ENCODE peak calls at places on chromosomes 1 and 21, in ten cellular contexts. Q is endothelial cell of umbilical vein; B is activated gamma-delta T cell treated with anti-CD3 and anti-CD28 coated beads, Interleukin-2, amount 50 U/mL, for 16 hours; Z is endothelial cell; E is HFF-Myc; Y is HS-27A; A is EL; S is GM03348; O is GM18507; V is adipocyte. M is an unnamed sample.

GRCh38 chr1:24107462-24108225 is 4.3 kb downstream of the MYOM3 start:
- DNase-seq in A (peak), S (peak), O (no peak), Q (peak), V (no peak), Z (no peak), B (no peak), Y (no peak), E (no peak), M (no peak)

GRCh38 chr21:14603202-14603601 is 57.1 kb upstream of the SAMSN1 start:
- DNase-seq in S (peak), V (peak), A (peak), Y (peak), O (no peak), Q (peak), B (no peak), E (no peak), Z (no peak), M (no peak)

GRCh38 chr1:151720974-151721787 is at the start of gene RIIAD1:
- DNase-seq in E (no peak), Q (no peak), S (peak), B (peak), O (peak), A (peak), Y (no peak), Z (peak), V (peak), M (peak)

GRCh38 chr21:44083631-44084291 is 23.4 kb upstream of the PWP2 start:
- DNase-seq in O (no peak), V (no peak), Y (no peak), Q (peak), E (no peak), S (no peak), B (peak), A (no peak), Z (no peak), M (no peak)

GRCh38 chr21:34693192-34693810 is 24.5 kb downstream of the CLIC6 start:
- DNase-seq in Z (peak), B (peak), Y (peak), O (no peak), V (peak), A (peak), Q (peak), E (peak), S (peak), M (peak)

GRCh38 chr1:214146523-214146922 is 134.4 kb upstream of the SMYD2 start:
- DNase-seq in Y (no peak), O (no peak), V (no peak), A (no peak), S (no peak), E (no peak), B (no peak), Z (no peak), Q (peak), M (no peak)

GRCh38 chr21:43308101-43308500 is 118.8 kb downstream of the SIK1 start:
- DNase-seq in Q (no peak), E (no peak), Y (no peak), V (no peak), B (no peak), A (no peak), Z (no peak), O (no peak), S (no peak), M (no peak)

GRCh38 chr1:151142411-151143056 is 3.9 kb downstream of the SEMA6C start:
- DNase-seq in Q (no peak), B (no peak), E (no peak), Z (no peak), Y (no peak), A (no peak), O (no peak), V (no peak), S (no peak), M (no peak)

GRCh38 chr1:226946285-226946684 is 6.2 kb downstream of the COQ8A start:
- DNase-seq in V (no peak), B (no peak), E (no peak), O (no peak), A (no peak), Q (no peak), Y (no peak), Z (no peak), S (no peak), M (no peak)

GRCh38 chr1:166471359-166471758 is 304.6 kb upstream of the FAM78B start:
- DNase-seq in S (no peak), Z (no peak), E (no peak), Q (no peak), Y (no peak), B (no peak), A (no peak), V (no peak), O (no peak), M (no peak)

GRCh38 chr1:42424201-42424600 is 31.6 kb downstream of the ZMYND12 start:
- DNase-seq in A (no peak), E (no peak), Q (no peak), V (peak), S (peak), Y (no peak), B (no peak), Z (no peak), O (no peak), M (no peak)

GRCh38 chr1:8239039-8239305 is 78.9 kb upstream of the SLC45A1 start:
- DNase-seq in O (no peak), Q (peak), S (no peak), V (peak), A (peak), E (no peak), Z (no peak), Y (no peak), B (no peak), M (peak)

GRCh38 chr1:193318347-193318746 is 131.9 kb upstream of the B3GALT2 start:
- DNase-seq in Z (no peak), A (peak), O (no peak), V (no peak), B (no peak), Y (no peak), S (no peak), Q (no peak), E (no peak), M (no peak)

GRCh38 chr1:225809842-225810578 is at the start of gene EPHX1:
- DNase-seq in Z (peak), A (peak), Q (peak), B (peak), V (peak), S (peak), O (peak), Y (peak), E (peak), M (peak)

GRCh38 chr1:183180634-183181056 is 5.4 kb upstream of the LAMC2 start:
- DNase-seq in B (no peak), Q (peak), A (peak), S (peak), Y (no peak), O (no peak), V (peak), E (peak), Z (peak), M (no peak)

GRCh38 chr1:77288275-77288674 is 6.5 kb downstream of the AK5 start:
- DNase-seq in Q (peak), V (peak), A (peak), E (no peak), Y (no peak), S (peak), Z (no peak), O (no peak), B (no peak), M (no peak)

GRCh38 chr1:205916541-205916940 is 26.7 kb downstream of the SLC26A9 start:
- DNase-seq in S (peak), B (no peak), E (no peak), Z (no peak), V (no peak), Y (no peak), Q (no peak), A (peak), O (no peak), M (no peak)

GRCh38 chr1:62437273-62437945 is 560 bp downstream of the USP1 start:
- DNase-seq in Q (no peak), O (no peak), Z (peak), A (no peak), E (no peak), Y (no peak), B (no peak), S (peak), V (peak), M (peak)

GRCh38 chr1:171901245-171901644 is 59.9 kb downstream of the DNM3 start:
- DNase-seq in Y (no peak), B (no peak), V (no peak), O (no peak), Q (no peak), E (no peak), S (peak), Z (no peak), A (peak), M (no peak)

GRCh38 chr1:6440198-6441126 is 15.9 kb downstream of the ESPN start:
- DNase-seq in O (peak), B (peak), S (peak), V (peak), Y (no peak), Z (no peak), E (no peak), A (peak), Q (no peak), M (no peak)

GRCh38 chr1:16017461-16018303 is at the start of gene HSPB7:
- DNase-seq in B (no peak), A (peak), S (peak), Z (no peak), Q (no peak), V (peak), E (no peak), Y (no peak), O (no peak), M (peak)

GRCh38 chr1:228043281-228043845 is 36.6 kb downstream of the WNT3A start:
- DNase-seq in Q (no peak), Z (no peak), O (no peak), B (no peak), S (no peak), Y (no peak), A (no peak), E (no peak), V (no peak), M (no peak)

GRCh38 chr1:236122176-236122575 is 20.2 kb upstream of the GPR137B start:
- DNase-seq in S (no peak), Z (no peak), A (no peak), B (no peak), E (no peak), O (no peak), Y (no peak), Q (no peak), V (no peak), M (no peak)

GRCh38 chr1:245797592-245798366 is 643.0 kb downstream of the KIF26B start:
- DNase-seq in Z (peak), E (no peak), Q (no peak), Y (no peak), A (no peak), O (no peak), B (no peak), S (no peak), V (peak), M (no peak)